ENCODE peak calls at places on chromosomes 12 and 14, in ten cellular contexts. Y is retinal pigment epithelial cell, C is lung, E is A549, M is GM23338, J is cardiac muscle cell, Z is cardiac fibroblast, X is keratinocyte, H is fibroblast of mammary gland, W is astrocyte of the cerebellum. K is an unnamed sample.

GRCh38 chr12:3885179-3886094 is 12.2 kb upstream of the PARP11 start:
- DNase-seq in H (peak), Z (peak), X (no peak), Y (no peak), E (peak), W (peak), M (peak), C (no peak), J (peak), K (no peak)

GRCh38 chr14:101737414-101738367 is 23.8 kb upstream of the PPP2R5C start:
- DNase-seq in Z (no peak), X (no peak), Y (no peak), C (peak), W (no peak), H (no peak), J (no peak), E (no peak), M (no peak), K (no peak)

GRCh38 chr12:70721958-70722357 is 84.7 kb upstream of the PTPRB start:
- DNase-seq in Y (no peak), C (no peak), Z (no peak), J (no peak), H (no peak), M (peak), W (no peak), E (no peak), X (no peak), K (no peak)

GRCh38 chr14:64773046-64773445 is 68.8 kb downstream of the PLEKHG3 start:
- DNase-seq in J (no peak), E (no peak), W (no peak), H (no peak), Z (no peak), X (no peak), M (no peak), Y (no peak), C (no peak), K (no peak)

GRCh38 chr12:62900686-62901272 is 34.2 kb downstream of the PPM1H start:
- DNase-seq in Y (no peak), H (no peak), W (no peak), X (no peak), C (no peak), J (peak), E (no peak), M (no peak), Z (peak), K (peak)

GRCh38 chr12:52151859-52152783 is 39.7 kb downstream of the KRT80 start:
- DNase-seq in W (no peak), Z (peak), J (peak), Y (no peak), C (peak), H (peak), X (peak), M (peak), E (peak), K (no peak)

GRCh38 chr12:57744194-57744776 is 554 bp upstream of the TSPAN31 start:
- DNase-seq in E (peak), H (peak), J (no peak), X (no peak), W (no peak), M (no peak), Z (peak), C (peak), Y (no peak), K (no peak)

GRCh38 chr12:109994262-109995175 is 1.6 kb downstream of the GIT2 start:
- DNase-seq in E (no peak), C (no peak), H (no peak), M (no peak), X (no peak), Y (no peak), W (no peak), Z (peak), J (no peak), K (no peak)

GRCh38 chr12:110281549-110282342 is 699 bp downstream of the ATP2A2 start:
- DNase-seq in Z (peak), M (peak), J (peak), E (peak), H (peak), X (no peak), Y (no peak), W (no peak), C (peak), K (no peak)

GRCh38 chr12:62259311-62259992 is 752 bp upstream of the USP15 start:
- DNase-seq in Y (no peak), E (peak), C (no peak), H (no peak), J (peak), Z (no peak), X (no peak), W (no peak), M (peak), K (no peak)

GRCh38 chr12:116172224-116172849 is 105.2 kb downstream of the MED13L start:
- DNase-seq in M (no peak), H (no peak), X (no peak), C (no peak), Z (peak), J (no peak), E (no peak), W (no peak), Y (no peak), K (no peak)

GRCh38 chr12:70556179-70556869 is 80.9 kb downstream of the PTPRB start:
- DNase-seq in E (no peak), M (no peak), Z (no peak), W (no peak), C (no peak), H (no peak), X (peak), Y (no peak), J (no peak), K (no peak)

GRCh38 chr12:132030367-132031038 is 80.8 kb downstream of the EP400 start:
- DNase-seq in J (no peak), M (no peak), H (peak), Y (no peak), C (no peak), Z (peak), E (no peak), X (no peak), W (no peak), K (no peak)

GRCh38 chr12:100794441-100795192 is at the start of gene ANO4:
- DNase-seq in W (no peak), C (no peak), Y (no peak), Z (no peak), E (no peak), H (no peak), M (peak), X (no peak), J (peak), K (no peak)

GRCh38 chr12:52871291-52871961 is 22.6 kb upstream of the KRT78 start:
- DNase-seq in E (peak), Y (peak), M (no peak), W (no peak), Z (peak), J (no peak), C (no peak), X (no peak), H (peak), K (no peak)

GRCh38 chr12:6182279-6182898 is 17.8 kb upstream of the CD9 start:
- DNase-seq in Z (peak), H (peak), J (no peak), C (peak), W (no peak), M (no peak), E (no peak), X (no peak), Y (peak), K (peak)

GRCh38 chr14:26833777-26834176 is 235.9 kb upstream of the NOVA1 start:
- DNase-seq in J (no peak), E (peak), Y (no peak), Z (no peak), C (no peak), X (no peak), H (peak), M (no peak), W (no peak), K (no peak)

GRCh38 chr12:70645494-70646317 is 8.5 kb upstream of the PTPRB start:
- DNase-seq in W (peak), E (peak), C (peak), X (peak), J (no peak), Y (peak), M (peak), H (peak), Z (peak), K (peak)

GRCh38 chr14:98101323-98101722 is 1170.7 kb downstream of the BCL11B start:
- DNase-seq in M (no peak), Y (no peak), W (no peak), X (no peak), E (no peak), H (no peak), C (no peak), Z (no peak), J (no peak), K (no peak)

GRCh38 chr14:90034156-90034555 is 27.6 kb upstream of the KCNK13 start:
- DNase-seq in Z (no peak), X (no peak), H (no peak), C (no peak), Y (no peak), J (no peak), W (no peak), E (no peak), M (no peak), K (no peak)

GRCh38 chr12:15608406-15608805 is 180.8 kb downstream of the EPS8 start:
- DNase-seq in C (no peak), Z (no peak), Y (no peak), X (no peak), M (no peak), E (no peak), W (no peak), H (no peak), J (no peak), K (no peak)

GRCh38 chr12:116186482-116187157 is 90.9 kb downstream of the MED13L start:
- DNase-seq in X (no peak), C (no peak), J (no peak), M (no peak), Z (no peak), H (no peak), E (no peak), W (no peak), Y (no peak), K (no peak)

GRCh38 chr12:50924439-50925341 is 27.7 kb upstream of the HIGD1C start:
- DNase-seq in C (peak), H (peak), Y (peak), X (no peak), M (peak), Z (peak), E (peak), J (peak), W (peak), K (peak)

GRCh38 chr12:22672951-22673350 is 48.0 kb downstream of the ETNK1 start:
- DNase-seq in Z (peak), J (no peak), M (no peak), C (no peak), X (no peak), W (peak), Y (no peak), H (peak), E (no peak), K (no peak)

GRCh38 chr14:100529561-100530031 is 57.6 kb downstream of the BEGAIN start:
- DNase-seq in Y (no peak), H (no peak), W (no peak), Z (no peak), J (no peak), E (no peak), C (peak), X (no peak), M (no peak), K (no peak)

GRCh38 chr12:4562034-4562657 is at the start of gene DYRK4:
- DNase-seq in H (peak), X (no peak), J (peak), M (peak), Y (peak), E (no peak), Z (peak), W (peak), C (peak), K (no peak)

GRCh38 chr12:130968611-130969010 is 14.9 kb downstream of the ADGRD1 start:
- DNase-seq in C (no peak), W (no peak), E (no peak), J (no peak), Z (no peak), X (no peak), M (no peak), Y (no peak), H (no peak), K (no peak)
- H3K4me3 ChIP-seq in C (no peak), W (no peak), E (no peak), J (no peak), Z (no peak), X (no peak), M (no peak), Y (no peak), H (no peak), K (no peak)

DNA sequence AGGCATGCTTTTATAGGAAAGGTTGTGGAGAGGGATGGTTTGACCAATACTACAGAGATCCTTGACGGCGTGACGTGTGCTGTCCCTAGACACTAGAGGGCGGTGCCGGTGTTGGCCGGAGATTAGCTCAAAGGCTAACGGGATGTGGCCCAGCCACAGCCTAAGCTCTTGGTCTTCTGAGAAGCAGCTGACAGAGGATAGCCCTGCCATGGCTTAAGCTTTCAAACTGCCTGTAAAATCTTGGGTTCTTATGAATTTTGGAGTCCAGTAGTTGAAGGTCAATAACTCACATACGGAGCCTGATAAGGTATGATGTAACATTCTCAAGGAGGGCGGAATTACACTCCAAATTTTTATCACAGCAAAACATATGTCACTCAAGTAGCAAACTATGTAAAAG is 515.7 kb upstream of the ATXN7L3B start:
- DNase-seq in C (peak), X (no peak), W (peak), Z (peak), E (peak), Y (peak), M (peak), J (peak), H (peak), K (peak)
- TF ChIP-seq CTCF in C (no peak), X (peak), W (peak), Z (peak), E (peak), Y (peak), M (peak), J (peak), H (peak), K (peak)

GRCh38 chr12:108826115-108826806 is 31.1 kb downstream of the SSH1 start:
- DNase-seq in H (peak), M (no peak), X (no peak), J (no peak), C (no peak), Z (peak), W (peak), E (no peak), Y (peak), K (no peak)

GRCh38 chr12:108827941-108828340 is 29.4 kb downstream of the SSH1 start:
- DNase-seq in C (no peak), Y (no peak), W (no peak), E (no peak), X (no peak), H (no peak), J (no peak), M (no peak), Z (peak), K (no peak)

GRCh38 chr12:108825205-108825950 is 32.0 kb downstream of the SSH1 start:
- DNase-seq in J (no peak), C (no peak), W (no peak), X (no peak), E (no peak), Z (peak), M (no peak), H (peak), Y (no peak), K (no peak)

GRCh38 chr12:108828774-108829173 is 28.6 kb downstream of the SSH1 start:
- DNase-seq in X (peak), E (no peak), J (no peak), H (peak), Z (peak), M (no peak), Y (peak), C (no peak), W (no peak), K (no peak)

DNA sequence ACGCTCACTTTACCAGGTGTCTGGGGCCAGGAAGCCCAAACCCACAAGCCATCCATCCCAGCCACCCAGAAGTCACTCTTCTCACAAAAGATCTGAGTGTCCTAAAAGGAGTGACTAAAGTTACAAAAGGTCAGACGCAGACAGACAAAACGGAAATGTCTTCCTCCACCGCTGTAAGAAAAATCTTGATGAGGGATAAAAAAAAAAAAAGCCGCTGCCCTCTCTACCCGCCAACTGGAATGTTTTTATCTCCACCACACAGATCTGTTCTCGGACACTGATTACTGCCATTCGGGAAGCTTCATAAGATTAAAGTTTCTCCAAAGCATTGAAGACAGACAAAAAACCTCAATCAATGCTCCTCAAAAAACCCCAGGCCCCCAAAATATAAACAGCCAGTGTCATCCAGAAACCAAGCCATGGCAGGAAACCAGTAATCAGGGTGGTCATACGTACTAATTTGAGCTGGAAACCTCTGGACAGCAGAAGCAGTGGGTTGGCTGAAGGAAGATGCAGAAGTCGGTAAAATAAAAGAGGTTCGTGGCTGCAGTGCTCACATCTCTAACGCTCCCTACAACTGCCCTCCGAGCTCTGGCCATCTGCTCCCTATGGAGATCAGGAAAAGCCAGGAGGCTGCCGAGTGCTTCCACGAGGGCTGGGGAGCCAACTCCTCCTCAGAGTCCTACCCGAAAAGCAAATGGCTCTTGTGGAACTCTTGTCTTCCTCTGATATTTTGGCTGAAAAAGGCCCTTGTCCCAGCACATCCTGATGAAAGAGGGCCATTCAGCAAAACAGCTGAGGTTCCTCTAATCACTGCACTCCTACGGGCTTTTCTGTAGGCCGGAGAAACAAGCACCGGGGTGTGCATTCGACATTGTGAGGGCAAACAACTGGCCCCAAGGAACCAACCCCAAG is 30.3 kb downstream of the SSH1 start:
- DNase-seq in X (no peak), Y (no peak), W (no peak), H (peak), J (no peak), E (no peak), C (no peak), M (no peak), Z (no peak), K (no peak)
- H3K4me3 ChIP-seq in X (no peak), Y (no peak), W (no peak), H (no peak), J (no peak), E (no peak), C (no peak), M (no peak), Z (no peak), K (no peak)

GRCh38 chr14:63203618-63204406 is 431 bp upstream of the RHOJ start:
- DNase-seq in Y (peak), M (peak), E (peak), J (peak), Z (peak), H (peak), C (peak), W (peak), X (no peak), K (no peak)
- TF ChIP-seq CTCF in Y (peak), M (peak), E (no peak), J (peak), Z (no peak), H (peak), C (no peak), W (peak), X (no peak), K (no peak)

DNA sequence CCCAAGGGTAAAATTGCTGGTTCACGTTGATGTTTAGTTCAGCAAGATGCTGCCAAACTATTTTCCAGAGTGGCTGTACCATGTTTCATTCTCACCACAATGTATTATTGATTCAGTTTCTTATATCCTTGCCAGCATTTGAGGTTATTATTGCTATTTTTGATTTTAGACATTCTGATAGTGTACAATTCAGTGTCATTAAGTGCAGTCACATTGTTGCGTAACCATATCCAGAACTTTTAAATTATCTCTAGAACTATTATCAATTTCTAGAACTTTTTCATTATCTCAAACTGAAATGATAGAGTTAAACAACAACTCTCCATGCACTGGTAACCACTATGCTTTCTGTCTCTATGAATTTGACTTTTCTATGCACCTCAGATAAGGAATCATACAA is 10.7 kb upstream of the TBC1D15 start:
- DNase-seq in Z (no peak), Y (no peak), M (no peak), X (no peak), E (no peak), J (no peak), C (no peak), W (no peak), H (no peak), K (no peak)
- H3K4me3 ChIP-seq in Z (no peak), Y (no peak), M (no peak), X (no peak), E (no peak), J (no peak), C (no peak), W (no peak), H (no peak), K (no peak)

K was measured in LNCaP clone FGC.